ENCODE peak calls at places on chromosomes 4 and X, in ten cellular contexts. R, A, J, N, V, W, X, L, C and B are unnamed samples.

GRCh38 chr4:169270810-169271691 is at the start of gene SH3RF1:
- DNase-seq in R (peak), A (peak), J (peak), N (peak), V (peak), W (peak), X (no peak), L (peak), C (peak), B (no peak)

GRCh38 chrX:3678287-3678686 is 35.2 kb downstream of the PRKX start:
- DNase-seq in R (peak), A (no peak), J (no peak), N (peak), V (no peak), W (peak), X (no peak), L (no peak), C (no peak), B (peak)

GRCh38 chrX:107718156-107718621 is 57.4 kb downstream of the TSC22D3 start:
- DNase-seq in R (peak), A (peak), J (peak), N (peak), V (peak), W (peak), X (peak), L (peak), C (peak), B (peak)

GRCh38 chr4:183499389-183499788 is 5.5 kb upstream of the ING2 start:
- DNase-seq in R (no peak), A (no peak), J (no peak), N (peak), V (no peak), W (no peak), X (no peak), L (peak), C (no peak), B (no peak)

GRCh38 chr4:103111598-103111997 is 12.0 kb upstream of the BDH2 start:
- DNase-seq in R (no peak), A (no peak), J (no peak), N (no peak), V (no peak), W (no peak), X (no peak), L (no peak), C (no peak), B (no peak)

GRCh38 chrX:49184294-49185061 is 1.7 kb downstream of the PRICKLE3 start:
- DNase-seq in R (peak), A (peak), J (peak), N (peak), V (peak), W (peak), X (peak), L (peak), C (peak), B (peak)

GRCh38 chr4:152342293-152342692 is 193.6 kb downstream of the FBXW7 start:
- DNase-seq in R (no peak), A (no peak), J (no peak), N (no peak), V (no peak), W (peak), X (no peak), L (peak), C (no peak), B (no peak)

GRCh38 chrX:80648023-80648422 is 161.7 kb downstream of the BRWD3 start:
- DNase-seq in R (peak), A (peak), J (peak), N (peak), V (no peak), W (peak), X (no peak), L (peak), C (no peak), B (no peak)

GRCh38 chr4:4461850-4462249 is 74.9 kb downstream of the NSG1 start:
- DNase-seq in R (no peak), A (no peak), J (peak), N (no peak), V (peak), W (no peak), X (no peak), L (no peak), C (no peak), B (no peak)

GRCh38 chrX:24283122-24283789 is 30.6 kb downstream of the SUPT20HL2 start:
- DNase-seq in R (peak), A (no peak), J (no peak), N (no peak), V (no peak), W (no peak), X (no peak), L (no peak), C (no peak), B (no peak)

GRCh38 chr4:21184788-21185187 is 484.5 kb downstream of the PACRGL start:
- DNase-seq in R (no peak), A (no peak), J (no peak), N (no peak), V (no peak), W (no peak), X (no peak), L (no peak), C (no peak), B (no peak)

GRCh38 chr4:186201535-186202230 is 10.3 kb downstream of the CYP4V2 start:
- DNase-seq in R (peak), A (peak), J (peak), N (peak), V (no peak), W (peak), X (no peak), L (peak), C (no peak), B (no peak)

GRCh38 chr4:85500110-85500867 is 25.3 kb downstream of the ARHGAP24 start:
- DNase-seq in R (no peak), A (no peak), J (no peak), N (peak), V (no peak), W (peak), X (no peak), L (peak), C (no peak), B (no peak)

GRCh38 chrX:68072016-68072415 is 361.3 kb downstream of the OPHN1 start:
- DNase-seq in R (peak), A (no peak), J (no peak), N (no peak), V (no peak), W (no peak), X (no peak), L (peak), C (no peak), B (no peak)

GRCh38 chr4:40577588-40578253 is 51.9 kb downstream of the RBM47 start:
- DNase-seq in R (no peak), A (no peak), J (no peak), N (peak), V (no peak), W (no peak), X (no peak), L (no peak), C (no peak), B (no peak)

GRCh38 chr4:40573593-40574311 is 55.9 kb downstream of the RBM47 start:
- DNase-seq in R (no peak), A (no peak), J (no peak), N (peak), V (no peak), W (no peak), X (no peak), L (no peak), C (no peak), B (no peak)

GRCh38 chr4:40579983-40580382 is 49.7 kb downstream of the RBM47 start:
- DNase-seq in R (no peak), A (no peak), J (no peak), N (no peak), V (no peak), W (peak), X (no peak), L (peak), C (no peak), B (peak)

GRCh38 chr4:40575846-40576245 is 53.8 kb downstream of the RBM47 start:
- DNase-seq in R (no peak), A (peak), J (no peak), N (no peak), V (no peak), W (no peak), X (no peak), L (no peak), C (no peak), B (no peak)

DNA sequence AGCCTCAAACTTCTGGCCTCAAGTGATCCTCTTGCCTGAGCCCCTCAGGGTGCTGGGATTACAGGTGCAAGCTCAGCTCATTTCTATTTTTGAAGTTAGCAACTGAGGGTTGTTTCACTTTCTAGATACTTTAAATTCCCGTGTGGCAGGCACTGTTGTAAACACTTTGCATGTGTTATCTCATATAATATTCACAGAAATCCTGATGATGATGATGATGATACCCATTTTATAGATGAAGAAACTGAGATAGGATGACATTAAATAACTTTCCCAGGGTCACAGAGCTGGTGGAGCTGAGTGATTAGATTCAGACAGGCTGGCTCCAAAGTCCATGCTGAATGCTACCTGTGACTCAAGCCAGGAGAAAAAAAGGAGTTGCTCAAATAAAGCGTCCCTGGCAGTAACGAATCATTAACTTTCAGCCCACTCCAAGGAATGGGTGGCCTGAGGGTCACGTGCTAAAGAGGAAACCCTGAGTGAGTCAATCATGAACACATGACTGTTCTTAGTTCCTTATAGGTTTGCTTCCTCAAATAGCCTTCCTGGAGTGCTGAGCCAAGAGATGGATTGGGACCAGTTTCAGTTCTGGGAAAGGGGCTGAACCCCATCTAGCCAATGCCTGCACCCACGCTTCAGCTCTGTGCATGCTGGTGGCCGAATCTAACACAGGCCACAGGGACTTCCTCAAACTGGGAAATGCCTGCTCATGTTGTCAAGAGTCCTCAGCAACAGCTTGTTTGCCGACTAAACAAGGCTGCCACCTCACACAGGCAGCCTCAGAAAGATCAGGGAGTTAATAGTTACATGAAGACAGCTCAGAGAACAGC is 52.8 kb downstream of the RBM47 start:
- DNase-seq in R (no peak), A (peak), J (peak), N (peak), V (peak), W (peak), X (peak), L (peak), C (peak), B (no peak)
- H3K4me3 ChIP-seq in R (no peak), A (no peak), J (no peak), N (peak), V (no peak), W (peak), X (no peak), L (peak), C (no peak), B (no peak)

GRCh38 chr4:132065940-132066495 is 1083.1 kb upstream of the PCDH10 start:
- DNase-seq in R (no peak), A (no peak), J (no peak), N (peak), V (no peak), W (peak), X (no peak), L (peak), C (no peak), B (no peak)

GRCh38 chr4:132059227-132059626 is 1089.9 kb upstream of the PCDH10 start:
- DNase-seq in R (no peak), A (no peak), J (no peak), N (no peak), V (no peak), W (no peak), X (no peak), L (peak), C (no peak), B (no peak)

GRCh38 chr4:132062611-132063239 is 1086.4 kb upstream of the PCDH10 start:
- DNase-seq in R (no peak), A (no peak), J (peak), N (no peak), V (no peak), W (no peak), X (no peak), L (no peak), C (no peak), B (no peak)

GRCh38 chr4:132063829-132064228 is 1085.3 kb upstream of the PCDH10 start:
- DNase-seq in R (peak), A (no peak), J (no peak), N (peak), V (no peak), W (no peak), X (no peak), L (no peak), C (no peak), B (no peak)
- TF ChIP-seq CTCF in R (no peak), A (no peak), J (no peak), N (no peak), V (no peak), W (no peak), X (no peak), L (no peak), C (no peak), B (no peak)

DNA sequence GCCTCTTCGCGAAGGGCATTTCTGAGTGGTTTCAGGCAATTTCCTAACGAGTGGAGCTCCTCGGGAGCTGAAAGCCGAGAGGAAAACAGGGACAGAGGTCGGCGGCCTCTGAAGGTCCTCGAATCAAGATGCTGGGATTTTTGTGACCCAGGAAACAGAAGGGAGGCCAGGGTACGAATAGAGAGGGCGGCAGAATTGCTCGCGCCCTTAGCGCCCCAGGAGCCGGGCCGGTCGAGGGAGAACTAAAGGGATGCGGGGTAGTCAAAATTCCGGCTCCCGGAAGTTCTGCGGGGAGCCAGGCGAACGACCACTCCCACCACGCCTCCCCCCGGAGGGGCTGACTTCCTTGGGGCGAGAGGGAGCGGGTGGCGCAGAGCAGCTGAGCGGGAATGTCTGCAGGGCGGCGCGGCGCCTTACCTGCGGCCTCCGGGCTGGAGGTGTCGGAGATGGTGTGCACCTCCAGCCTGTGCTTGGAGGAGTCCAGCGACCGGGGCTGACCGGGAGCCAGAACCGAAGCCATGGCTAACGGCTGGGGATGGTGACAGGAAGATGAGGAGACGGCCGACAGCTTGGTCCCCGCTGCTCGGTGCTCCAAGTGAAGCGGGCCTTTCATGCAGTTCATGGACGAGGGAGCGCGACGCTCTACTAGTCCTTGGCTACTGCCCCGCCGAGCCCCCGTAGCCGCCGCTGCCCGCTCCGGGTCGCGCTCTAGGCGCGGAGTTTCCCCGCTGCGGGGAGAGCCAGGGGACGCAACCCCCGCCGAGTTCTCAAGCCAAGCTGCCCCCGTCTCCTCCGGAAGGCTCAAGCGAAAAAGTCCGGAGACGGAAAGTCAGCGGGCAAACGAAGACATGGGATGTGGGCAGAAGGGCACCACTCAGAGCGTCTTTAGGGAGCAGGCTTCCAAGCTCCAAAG is 782 bp downstream of the PITX2 start:
- DNase-seq in R (no peak), A (no peak), J (no peak), N (no peak), V (no peak), W (no peak), X (no peak), L (no peak), C (no peak), B (no peak)
- H3K4me3 ChIP-seq in R (no peak), A (peak), J (peak), N (peak), V (peak), W (peak), X (peak), L (peak), C (peak), B (peak)

DNA sequence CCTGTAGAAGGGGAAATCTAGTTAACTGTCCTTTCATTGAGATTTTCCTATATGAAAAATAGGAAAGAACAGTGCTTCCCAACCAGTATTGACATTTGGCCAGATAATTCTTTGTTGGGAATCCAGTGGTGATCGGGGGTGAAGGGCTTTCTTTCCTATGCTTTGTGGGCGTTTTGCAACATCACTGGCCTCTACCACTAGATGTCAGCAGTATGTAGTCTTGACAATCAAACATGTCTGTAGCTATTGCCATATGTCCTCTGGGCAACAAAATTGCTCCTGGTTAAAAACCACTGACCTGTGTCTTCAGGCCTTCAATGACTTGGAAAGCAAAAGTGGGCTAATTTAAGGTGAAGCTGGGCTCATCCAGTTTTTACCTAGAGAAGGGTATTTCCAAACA is 658.5 kb downstream of the DACH2 start:
- DNase-seq in R (peak), A (peak), J (peak), N (no peak), V (no peak), W (peak), X (no peak), L (peak), C (no peak), B (no peak)
- TF ChIP-seq CTCF in R (peak), A (no peak), J (peak), N (peak), V (peak), W (peak), X (peak), L (peak), C (no peak), B (peak)

GRCh38 chr4:150477869-150478268 is 104.1 kb upstream of the MAB21L2 start:
- DNase-seq in R (no peak), A (no peak), J (no peak), N (no peak), V (no peak), W (no peak), X (no peak), L (no peak), C (no peak), B (no peak)
- H3K4me3 ChIP-seq in R (no peak), A (no peak), J (no peak), N (no peak), V (no peak), W (no peak), X (no peak), L (no peak), C (no peak), B (no peak)

GRCh38 chrX:84188320-84188834 is 378 bp upstream of the RPS6KA6 start:
- DNase-seq in R (no peak), A (peak), J (peak), N (peak), V (peak), W (peak), X (peak), L (peak), C (no peak), B (peak)
- TF ChIP-seq CTCF in R (no peak), A (no peak), J (no peak), N (no peak), V (no peak), W (no peak), X (no peak), L (peak), C (no peak), B (peak)

DNA sequence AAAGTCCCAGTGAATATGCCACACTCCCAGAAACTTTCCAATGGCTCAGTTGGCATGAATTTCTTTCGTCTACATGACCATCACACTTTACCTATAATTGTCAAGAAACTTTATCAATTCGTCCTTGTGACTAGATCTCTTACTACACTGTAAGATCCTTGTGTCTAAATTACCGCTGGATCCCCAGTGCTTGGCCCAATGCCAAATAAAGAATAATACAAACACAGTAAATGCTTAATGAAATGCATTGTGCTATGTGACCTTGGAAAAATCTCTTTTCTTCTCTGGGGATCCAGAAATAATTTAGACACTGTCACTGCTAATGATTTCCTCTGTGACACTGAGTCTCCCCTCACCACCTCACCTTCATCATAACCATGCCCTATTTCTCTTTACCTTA is 137.9 kb downstream of the VSIG4 start:
- DNase-seq in R (no peak), A (no peak), J (no peak), N (no peak), V (no peak), W (no peak), X (no peak), L (no peak), C (no peak), B (no peak)
- H3K4me3 ChIP-seq in R (no peak), A (no peak), J (no peak), N (no peak), V (no peak), W (no peak), X (no peak), L (no peak), C (no peak), B (no peak)

GRCh38 chrX:85107407-85107806 is 103.7 kb downstream of the APOOL start:
- DNase-seq in R (no peak), A (no peak), J (no peak), N (no peak), V (no peak), W (peak), X (no peak), L (peak), C (no peak), B (no peak)

GRCh38 chrX:85108165-85108564 is 104.5 kb downstream of the APOOL start:
- DNase-seq in R (no peak), A (no peak), J (no peak), N (no peak), V (no peak), W (peak), X (no peak), L (peak), C (no peak), B (no peak)

GRCh38 chrX:85112270-85112669 is 108.6 kb downstream of the APOOL start:
- DNase-seq in R (no peak), A (no peak), J (no peak), N (no peak), V (no peak), W (no peak), X (no peak), L (no peak), C (no peak), B (no peak)

GRCh38 chrX:85111347-85111746 is 107.7 kb downstream of the APOOL start:
- DNase-seq in R (peak), A (peak), J (peak), N (peak), V (no peak), W (peak), X (no peak), L (peak), C (no peak), B (no peak)

DNA sequence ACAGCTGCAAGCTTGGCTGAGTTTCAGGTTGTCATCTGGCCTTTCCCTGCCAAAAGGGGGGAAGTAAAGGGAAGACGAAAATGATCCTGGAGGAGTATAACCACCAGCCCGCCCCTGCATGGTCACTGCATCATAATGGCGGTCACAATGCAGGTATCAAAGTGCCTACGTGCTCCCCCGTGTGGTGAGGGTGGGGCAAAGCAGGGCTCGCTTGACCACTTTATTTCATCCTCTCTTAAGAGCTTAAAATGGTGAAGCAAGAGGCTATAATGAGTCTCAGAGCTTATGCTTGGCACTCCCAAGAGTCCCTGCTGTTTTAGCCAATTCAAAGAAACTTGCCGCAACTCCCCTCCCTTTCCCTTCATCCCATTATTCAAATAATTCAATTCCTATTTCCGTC is 105.6 kb downstream of the APOOL start:
- DNase-seq in R (peak), A (no peak), J (no peak), N (peak), V (no peak), W (peak), X (no peak), L (no peak), C (no peak), B (no peak)
- TF ChIP-seq CTCF in R (peak), A (peak), J (no peak), N (peak), V (peak), W (peak), X (peak), L (no peak), C (no peak), B (no peak)